ENCODE peak calls at places on chromosomes 12 and 14, in five cellular contexts. R is fibroblast of lung; N is HCT116; Z is CD4-positive, alpha-beta T cell; M is gastrocnemius medialis. V is an unnamed sample. For H3K9me3, the result is how much of the 10 kb centered on the place peaks cover.

GRCh38 chr12:122182887-122183587 is at the start of gene LRRC43:
- DNase-seq in N (no peak), Z (no peak), M (no peak), R (no peak), V (no peak)

GRCh38 chr14:20714593-20715250 is 26.2 kb downstream of the ANG start:
- DNase-seq in M (peak), N (no peak), R (peak), Z (no peak), V (no peak)

GRCh38 chr14:74019743-74020142 is 594 bp downstream of the BBOF1 start:
- DNase-seq in N (no peak), R (peak), Z (no peak), M (no peak), V (no peak)

GRCh38 chr12:125583071-125583470 is 517.8 kb downstream of the AACS start:
- DNase-seq in R (no peak), M (no peak), N (no peak), Z (no peak), V (no peak)

GRCh38 chr12:54126696-54127537 is 61.9 kb downstream of the SMUG1 start:
- DNase-seq in N (no peak), M (peak), R (peak), Z (no peak), V (no peak)

GRCh38 chr12:121797937-121798801 is 4.7 kb upstream of the RHOF start:
- DNase-seq in R (peak), Z (no peak), N (no peak), M (peak), V (no peak)

GRCh38 chr14:103281496-103282231 is 52.4 kb upstream of the EIF5 start:
- DNase-seq in N (no peak), Z (no peak), R (peak), M (peak), V (no peak)

GRCh38 chr14:96501383-96501745 is 818 bp upstream of the PAPOLA start:
- DNase-seq in N (no peak), R (no peak), Z (no peak), M (no peak), V (no peak)

GRCh38 chr12:2418579-2418978 is 365.8 kb downstream of the CACNA1C start:
- DNase-seq in M (no peak), R (no peak), N (no peak), Z (no peak), V (no peak)

GRCh38 chr14:41362134-41362533 is 244.5 kb upstream of the LRFN5 start:
- DNase-seq in Z (no peak), N (no peak), R (no peak), M (no peak), V (no peak)

GRCh38 chr14:53470351-53471043 is 317.4 kb upstream of the DDHD1 start:
- DNase-seq in R (peak), M (peak), N (no peak), Z (no peak), V (no peak)

GRCh38 chr12:116687888-116688287 is 50.0 kb downstream of the SPRING1 start:
- DNase-seq in M (no peak), Z (no peak), N (peak), R (no peak), V (no peak)

GRCh38 chr12:124595444-124595843 is 28.0 kb upstream of the NCOR2 start:
- DNase-seq in Z (no peak), N (no peak), M (no peak), R (no peak), V (no peak)

GRCh38 chr12:79233341-79233761 is 368.8 kb downstream of the SYT1 start:
- DNase-seq in M (no peak), Z (no peak), N (no peak), R (no peak), V (no peak)

GRCh38 chr12:113868365-113868764 is 97.8 kb downstream of the RBM19 start:
- DNase-seq in N (no peak), Z (no peak), R (no peak), M (no peak), V (no peak)

GRCh38 chr12:93089805-93090569 is 160.9 kb upstream of the EEA1 start:
- DNase-seq in M (no peak), R (peak), N (peak), Z (no peak), V (no peak)

GRCh38 chr14:96832351-96832750 is 35.2 kb downstream of the VRK1 start:
- DNase-seq in M (no peak), Z (no peak), N (no peak), R (no peak), V (no peak)

GRCh38 chr14:59208224-59208814 is 19.9 kb downstream of the DAAM1 start:
- DNase-seq in Z (no peak), M (no peak), R (peak), N (no peak), V (no peak)

GRCh38 chr12:63989301-63989845 is 144.9 kb downstream of the SRGAP1 start:
- DNase-seq in Z (no peak), R (peak), M (no peak), N (no peak), V (no peak)

GRCh38 chr12:64796205-64796845 is 28.1 kb upstream of the TBC1D30 start:
- DNase-seq in R (peak), M (no peak), N (peak), Z (peak), V (peak)

GRCh38 chr12:58695263-58695662 is 225.0 kb downstream of the LRIG3 start:
- DNase-seq in R (no peak), M (no peak), N (no peak), Z (no peak), V (no peak)

GRCh38 chr14:104722938-104723650 is 935 bp upstream of the ADSS1 start:
- DNase-seq in N (no peak), Z (no peak), M (peak), R (no peak), V (no peak)

GRCh38 chr12:47705239-47705570 is 625 bp downstream of the RPAP3 start:
- DNase-seq in Z (no peak), M (no peak), R (peak), N (no peak), V (no peak)

GRCh38 chr14:96268426-96269358 is 12.7 kb downstream of the BDKRB1 start:
- DNase-seq in N (no peak), Z (no peak), R (peak), M (peak), V (no peak)

GRCh38 chr12:43291516-43291915 is 260.5 kb downstream of the ADAMTS20 start:
- DNase-seq in Z (no peak), N (no peak), M (no peak), R (peak), V (no peak)

GRCh38 chr14:103542545-103543088 is 13.6 kb downstream of the TRMT61A start:
- DNase-seq in Z (no peak), N (no peak), M (no peak), R (no peak), V (no peak)

GRCh38 chr12:113267621-113268020 is 46.4 kb downstream of the TPCN1 start:
- DNase-seq in Z (no peak), M (no peak), N (no peak), R (no peak), V (no peak)

GRCh38 chr12:90152897-90153624 is 444.4 kb upstream of the ATP2B1 start:
- DNase-seq in R (peak), M (no peak), N (no peak), Z (no peak), V (no peak)

GRCh38 chr14:71235865-71236264 is 328.6 kb downstream of the PCNX1 start:
- DNase-seq in N (no peak), R (no peak), Z (no peak), M (peak), V (no peak)

GRCh38 chr12:43336962-43337555 is 214.9 kb downstream of the ADAMTS20 start:
- DNase-seq in M (no peak), R (peak), Z (no peak), N (peak), V (no peak)

GRCh38 chr12:120993496-120993895 is 15.2 kb downstream of the HNF1A start:
- DNase-seq in Z (no peak), N (no peak), R (no peak), M (no peak), V (no peak)

GRCh38 chr14:103186894-103187586 is 63.8 kb downstream of the TNFAIP2 start:
- DNase-seq in R (no peak), Z (no peak), M (no peak), N (no peak), V (no peak)

GRCh38 chr12:3034067-3034750 is 43.0 kb upstream of the TSPAN9 start:
- DNase-seq in N (peak), Z (no peak), R (peak), M (peak), V (no peak)

GRCh38 chr12:22518998-22519397 is 25.3 kb downstream of the C2CD5 start:
- DNase-seq in Z (no peak), N (no peak), R (no peak), M (no peak), V (no peak)

GRCh38 chr14:100304825-100305445 is 1.3 kb downstream of the SLC25A29 start:
- DNase-seq in N (no peak), Z (no peak), R (no peak), M (no peak), V (no peak)

GRCh38 chr12:113049976-113050742 is 6.4 kb upstream of the DTX1 start:
- DNase-seq in Z (no peak), M (no peak), R (no peak), N (peak), V (no peak)

GRCh38 chr14:96357216-96357615 is 5.9 kb downstream of the ATG2B start:
- DNase-seq in R (no peak), N (no peak), Z (no peak), M (no peak), V (no peak)

GRCh38 chr14:106848330-106849121 is 1322.1 kb downstream of the TMEM121 start:
- DNase-seq in N (no peak), Z (no peak), M (no peak), R (no peak), V (no peak)

GRCh38 chr14:106844608-106845285 is 1318.4 kb downstream of the TMEM121 start:
- DNase-seq in N (no peak), Z (peak), M (peak), R (no peak), V (peak)

GRCh38 chr14:106843951-106844483 is 1317.6 kb downstream of the TMEM121 start:
- DNase-seq in M (no peak), R (no peak), Z (no peak), N (no peak), V (no peak)

GRCh38 chr14:106845286-106846087 is 1319.1 kb downstream of the TMEM121 start:
- DNase-seq in N (no peak), Z (peak), R (no peak), M (no peak), V (no peak)

GRCh38 chr14:106846218-106846617 is 1319.8 kb downstream of the TMEM121 start:
- DNase-seq in M (no peak), R (no peak), Z (no peak), N (no peak), V (no peak)
- H3K9me3 ChIP-seq in M (under half), R (under half), Z (under half), N (under half), V (under half)

DNA sequence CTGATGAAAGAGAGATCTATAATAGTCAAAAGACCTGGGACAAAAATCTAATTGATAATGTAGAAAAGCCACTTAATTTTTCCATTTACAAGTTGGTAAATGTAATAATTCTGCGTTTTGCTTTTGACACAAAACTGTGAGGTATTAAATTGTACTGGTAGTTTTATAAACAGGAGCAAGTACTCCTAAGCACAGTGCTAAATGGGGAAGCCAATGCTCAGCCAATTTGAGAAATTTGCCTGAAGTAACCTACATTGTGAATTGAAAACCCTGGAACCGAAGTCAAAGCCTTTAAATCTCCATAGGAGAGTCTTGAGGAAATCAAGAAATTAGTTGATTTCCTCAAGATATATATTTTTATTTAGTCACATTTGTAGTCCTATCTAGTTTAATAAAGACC is 152.8 kb downstream of the SLCO1B3 start:
- DNase-seq in N (no peak), R (no peak), Z (no peak), M (no peak), V (no peak)
- H3K9me3 ChIP-seq in N (under half), R (under half), Z (under half), M (under half), V (under half)

DNA sequence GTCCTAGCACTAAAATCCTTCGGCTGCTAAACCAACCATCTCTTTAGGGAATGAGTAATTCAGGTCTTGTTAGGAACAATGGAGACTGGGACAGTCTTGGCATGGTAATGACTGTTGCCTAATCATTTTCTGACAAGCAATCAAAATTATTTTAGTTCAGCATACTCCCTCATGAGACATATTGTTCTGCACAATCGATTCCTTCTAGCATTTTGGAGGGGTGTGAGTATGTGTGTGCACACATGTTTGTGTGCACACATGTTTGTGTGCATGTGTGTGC is 2.1 kb upstream of the KRT1 start:
- DNase-seq in Z (no peak), N (no peak), M (no peak), R (no peak), V (no peak)
- H3K9me3 ChIP-seq in Z (under half), N (under half), M (under half), R (under half), V (under half)

GRCh38 chr12:132986001-132986884 is at the start of gene ZNF26:
- DNase-seq in N (peak), R (peak), Z (peak), M (peak), V (peak)
- H3K9me3 ChIP-seq in N (under half), R (under half), Z (under half), M (under half), V (under half)

DNA sequence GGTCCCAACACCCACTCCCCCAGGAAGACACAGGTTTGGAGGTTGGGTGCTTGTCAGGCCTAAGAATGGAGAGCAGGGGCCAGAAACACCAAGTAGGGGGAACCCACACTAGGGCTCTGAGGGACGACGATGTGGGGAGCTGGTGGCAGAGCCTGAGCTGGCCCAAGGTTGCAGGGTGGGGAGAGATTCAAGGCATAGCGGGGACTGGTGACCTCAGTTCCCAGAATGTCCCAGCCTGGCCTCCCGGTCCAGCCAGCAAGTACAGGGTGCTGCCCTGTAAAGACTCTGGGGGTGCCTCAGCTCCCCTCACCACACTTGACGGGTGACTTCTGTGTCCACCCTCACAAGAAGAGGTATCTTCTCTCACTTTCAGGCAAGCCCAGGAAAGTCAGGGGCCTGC is 86.7 kb downstream of the ALG10 start:
- DNase-seq in R (no peak), M (no peak), N (no peak), Z (no peak), V (no peak)
- H3K9me3 ChIP-seq in R (under half), M (under half), N (under half), Z (under half), V (under half)

GRCh38 chr12:48812389-48812788 is 5.9 kb upstream of the CACNB3 start:
- DNase-seq in R (no peak), M (no peak), Z (no peak), N (no peak), V (no peak)
- H3K9me3 ChIP-seq in R (under half), M (under half), Z (under half), N (under half), V (under half)

GRCh38 chr14:72925815-72926291 is 411 bp upstream of the DCAF4 start:
- DNase-seq in N (no peak), Z (no peak), M (no peak), R (no peak), V (no peak)
- H3K9me3 ChIP-seq in N (under half), Z (under half), M (under half), R (under half), V (under half)

DNA sequence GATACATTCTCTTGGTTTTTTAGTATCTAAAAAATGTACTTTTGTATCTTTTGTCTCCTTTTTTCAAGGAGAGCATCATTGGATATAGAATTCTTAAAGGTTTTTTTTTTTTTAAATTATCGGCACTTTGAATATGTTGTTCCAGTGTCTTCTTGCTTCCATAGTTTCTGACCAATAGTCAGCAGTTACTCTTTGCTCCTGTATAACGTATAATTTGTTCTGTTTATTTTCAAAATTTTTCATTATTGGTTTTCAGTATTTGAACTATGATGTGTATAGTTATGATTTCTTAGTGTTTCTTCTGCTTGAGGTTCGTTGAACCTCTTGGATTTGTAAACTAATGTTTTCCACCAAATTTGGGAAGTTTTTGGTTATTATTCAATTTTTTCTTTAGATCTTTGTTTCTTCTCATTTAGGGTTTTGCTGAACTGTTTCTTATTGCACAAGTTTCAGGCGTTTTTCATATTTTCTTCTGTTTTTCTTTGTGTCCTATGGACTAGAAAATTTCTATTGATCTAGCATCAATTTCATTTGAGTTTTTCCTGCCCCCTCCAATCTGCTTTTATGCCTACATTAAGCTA is 93.9 kb downstream of the PLBD1 start:
- DNase-seq in N (peak), M (no peak), Z (no peak), R (peak), V (no peak)
- H3K9me3 ChIP-seq in N (under half), M (under half), Z (under half), R (under half), V (under half)